ENCODE peak calls at places on chromosomes 13 and 19, in ten cellular contexts. Z is GM12865, G is RWPE2, S is left lung, L is psoas muscle, O is neural progenitor cell, W is IMR-90, U is fibroblast of pulmonary artery, N is kidney epithelial cell, V is tibial nerve. H is an unnamed sample.
A peak's percentile ranks its signal among the peaks of the same experiment; 100 is the strongest.

GRCh38 chr19:48591021-48591420 is 15.5 kb upstream of the SPACA4 start:
- DNase-seq in Z (no peak), L (no peak), O (no peak), G (no peak), V (no peak), W (no peak), N (no peak), U (peak; percentile 30), S (no peak), H (no peak)

GRCh38 chr13:42064259-42064658 is 15.8 kb downstream of the DGKH start:
- DNase-seq in W (peak; percentile 94), O (no peak), V (no peak), L (peak; percentile 18), G (no peak), S (no peak), N (peak; percentile 84), Z (no peak), U (peak; percentile 79), H (no peak)

GRCh38 chr13:100090861-100091260 is 2.0 kb downstream of the PCCA start:
- DNase-seq in L (no peak), G (no peak), W (no peak), O (no peak), S (no peak), Z (no peak), U (no peak), V (no peak), N (no peak), H (no peak)

GRCh38 chr19:6041071-6041470 is 63.1 kb upstream of the RANBP3 start:
- DNase-seq in O (no peak), V (no peak), Z (no peak), W (no peak), S (no peak), L (no peak), U (no peak), N (no peak), G (no peak), H (no peak)

GRCh38 chr19:47663911-47664771 is 49.1 kb upstream of the EHD2 start:
- DNase-seq in Z (no peak), U (peak; percentile 100), W (peak; percentile 99), O (no peak), V (peak; percentile 86), N (peak; percentile 79), S (peak; percentile 83), G (no peak), L (peak; percentile 75), H (peak; percentile 71)

GRCh38 chr13:33251131-33251629 is 34.4 kb downstream of the STARD13 start:
- DNase-seq in L (peak; percentile 34), N (peak; percentile 93), W (peak; percentile 99), O (no peak), U (peak; percentile 91), Z (peak; percentile 60), S (no peak), G (peak; percentile 67), V (no peak), H (no peak)

GRCh38 chr13:106433066-106433465 is 102.4 kb downstream of the EFNB2 start:
- DNase-seq in V (no peak), L (no peak), S (no peak), O (no peak), Z (no peak), W (no peak), N (no peak), G (no peak), U (no peak), H (no peak)

GRCh38 chr13:105991622-105992254 is 543.7 kb downstream of the EFNB2 start:
- DNase-seq in Z (no peak), N (no peak), L (no peak), G (peak; percentile 91), S (no peak), W (peak; percentile 80), V (no peak), O (no peak), U (peak; percentile 87), H (peak; percentile 51)

GRCh38 chr19:4297901-4298771 is 4.1 kb downstream of the TMIGD2 start:
- DNase-seq in W (no peak), V (no peak), U (no peak), O (peak; percentile 19), Z (no peak), N (no peak), L (no peak), S (no peak), G (no peak), H (no peak)

DNA sequence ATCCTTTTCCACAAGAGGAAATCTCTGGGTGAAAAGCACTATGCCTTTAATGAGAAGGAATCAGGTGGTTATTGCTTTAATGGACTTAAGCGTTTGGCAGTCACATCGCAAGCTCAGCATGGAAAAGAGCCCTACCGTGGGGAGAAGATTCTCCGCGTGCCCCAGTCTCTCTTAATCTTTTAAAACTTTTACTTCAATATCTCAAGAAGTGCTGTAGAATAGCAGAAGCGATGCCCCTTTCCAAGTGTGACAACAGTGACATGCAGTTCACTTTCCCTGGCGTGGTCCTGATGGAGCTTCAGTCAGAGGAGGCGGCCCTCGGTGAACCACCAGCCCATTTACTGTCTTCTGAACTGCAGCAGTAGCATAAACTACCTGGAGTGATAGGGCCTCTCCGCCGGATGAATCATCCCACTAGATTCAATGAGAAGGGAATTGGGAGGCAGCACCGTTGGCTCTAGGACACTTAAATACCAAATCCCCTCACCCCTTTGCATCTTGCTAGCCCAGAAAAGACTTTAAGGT is 112.7 kb upstream of the GPR12 start:
- DNase-seq in S (no peak), U (no peak), O (peak; percentile 16), W (no peak), Z (no peak), V (no peak), G (no peak), N (no peak), L (no peak), H (no peak)
- TF ChIP-seq CTCF in S (no peak), U (no peak), O (no peak), W (no peak), Z (no peak), V (no peak), G (peak; percentile 15), N (no peak), L (peak; percentile 2), H (no peak)

DNA sequence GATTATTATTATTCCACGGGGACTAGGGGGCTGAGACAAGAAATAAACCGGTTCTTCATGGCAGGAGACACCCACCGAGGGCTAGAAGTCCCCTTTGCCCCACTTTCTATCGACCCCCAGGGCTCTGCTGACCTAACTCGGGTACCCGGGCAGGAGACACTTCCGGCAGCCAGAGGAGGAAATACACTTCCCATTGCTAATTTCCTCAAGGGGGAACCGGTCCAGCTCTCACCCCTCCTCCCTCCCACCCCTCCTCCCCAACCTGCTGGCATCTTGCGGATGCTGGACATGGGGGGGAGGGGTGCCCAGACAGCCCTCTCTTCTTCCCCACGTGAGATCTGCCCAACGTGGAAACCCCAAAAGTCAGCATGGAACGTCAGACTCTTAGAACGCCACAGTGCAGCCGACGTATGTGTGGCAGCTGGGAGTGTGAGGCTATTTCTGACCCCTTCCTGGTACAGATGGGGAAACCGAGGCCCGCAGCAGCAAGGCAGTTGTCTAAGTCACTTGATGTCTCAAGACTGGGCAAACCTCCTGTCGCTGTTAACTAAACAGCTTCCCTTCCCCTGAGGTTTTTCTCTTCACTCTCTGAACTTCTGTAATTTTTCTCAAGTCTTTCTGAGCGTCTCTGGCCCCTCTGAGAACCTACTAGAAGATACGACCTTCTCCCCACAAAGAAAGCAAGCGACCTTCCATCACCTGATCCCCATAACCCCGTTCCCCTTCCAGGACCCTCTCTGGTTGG is 3.6 kb downstream of the GPR4 start:
- DNase-seq in S (no peak), L (no peak), O (no peak), W (no peak), G (no peak), U (peak; percentile 57), N (no peak), V (no peak), Z (no peak), H (no peak)
- H3K4me3 ChIP-seq in S (peak overlapping the region; percentile 48), L (peak overlapping the region; percentile 44), O (no peak overlapping the region), W (no peak overlapping the region), G (no peak overlapping the region), U (peak overlapping the region; percentile 15), N (no peak overlapping the region), V (no peak overlapping the region), Z (no peak overlapping the region), H (peak overlapping the region; percentile 19)

GRCh38 chr13:61286148-61286745 is 129.4 kb downstream of the PCDH20 start:
- DNase-seq in O (peak; percentile 53), S (no peak), L (no peak), G (no peak), U (peak; percentile 0), N (no peak), W (no peak), V (no peak), Z (peak; percentile 37), H (peak; percentile 1)
- TF ChIP-seq CTCF in O (peak; percentile 56), S (no peak), L (no peak), G (peak; percentile 58), U (no peak), N (peak; percentile 71), W (no peak), V (no peak), Z (peak; percentile 27), H (peak; percentile 37)

GRCh38 chr13:29429496-29429895 is 166.0 kb downstream of the SLC7A1 start:
- DNase-seq in S (no peak), U (no peak), Z (no peak), W (no peak), V (no peak), N (no peak), O (no peak), L (no peak), G (no peak), H (no peak)

GRCh38 chr13:29428992-29429315 is 166.5 kb downstream of the SLC7A1 start:
- DNase-seq in L (no peak), O (no peak), W (no peak), S (no peak), G (no peak), U (no peak), Z (no peak), N (no peak), V (no peak), H (no peak)

GRCh38 chr13:29423050-29423449 is 172.4 kb downstream of the SLC7A1 start:
- DNase-seq in N (no peak), Z (no peak), L (no peak), V (no peak), S (no peak), G (no peak), W (no peak), O (peak; percentile 60), U (no peak), H (no peak)

GRCh38 chr13:29427937-29428309 is 167.6 kb downstream of the SLC7A1 start:
- DNase-seq in L (no peak), Z (no peak), G (no peak), S (no peak), O (no peak), W (no peak), N (no peak), V (no peak), U (no peak), H (no peak)

GRCh38 chr13:29428310-29428991 is 167.0 kb downstream of the SLC7A1 start:
- DNase-seq in S (no peak), W (no peak), O (peak; percentile 71), V (no peak), L (no peak), Z (no peak), G (no peak), N (no peak), U (no peak), H (no peak)
- H3K4me3 ChIP-seq in S (no peak overlapping the region), W (peak overlapping the region; percentile 12), O (peak overlapping the region; percentile 53), V (peak overlapping the region; percentile 16), L (peak overlapping the region; percentile 63), Z (no peak overlapping the region), G (peak overlapping the region; percentile 7), N (peak overlapping the region; percentile 12), U (no peak overlapping the region), H (peak overlapping the region; percentile 35)

GRCh38 chr19:28010656-28011055 is 1202.3 kb downstream of the UQCRFS1 start:
- DNase-seq in G (no peak), N (no peak), O (no peak), L (no peak), S (no peak), V (no peak), U (no peak), W (no peak), Z (no peak), H (no peak)
- TF ChIP-seq CTCF in G (no peak), N (no peak), O (no peak), L (no peak), S (no peak), V (no peak), U (no peak), W (no peak), Z (no peak), H (no peak)

H was measured in retinal pigment epithelial cell.